ENCODE peak calls at places on chromosome 13, in six cellular contexts. X, I, C, K, D and P are unnamed samples.
A peak's percentile ranks its signal among the peaks of the same experiment; 100 is the strongest.

GRCh38 chr13:112833551-112834257 is 135.3 kb upstream of the MCF2L start:
- DNase-seq in X (no peak), I (no peak), C (no peak), K (no peak), D (no peak), P (no peak)

GRCh38 chr13:30610311-30610710 is 7.4 kb upstream of the USPL1 start:
- DNase-seq in X (no peak), I (no peak), C (no peak), K (no peak), D (no peak), P (no peak)

GRCh38 chr13:106348032-106348431 is 187.4 kb downstream of the EFNB2 start:
- DNase-seq in X (no peak), I (no peak), C (no peak), K (peak; percentile 50), D (peak; percentile 48), P (no peak)

GRCh38 chr13:73038064-73038463 is 20.7 kb upstream of the KLF5 start:
- DNase-seq in X (no peak), I (no peak), C (no peak), K (no peak), D (no peak), P (no peak)

GRCh38 chr13:101726681-101727080 is 274.2 kb downstream of the ITGBL1 start:
- DNase-seq in X (no peak), I (no peak), C (no peak), K (no peak), D (no peak), P (no peak)

GRCh38 chr13:36163809-36164308 is 32.7 kb upstream of the DCLK1 start:
- DNase-seq in X (peak; percentile 45), I (peak; percentile 84), C (no peak), K (peak; percentile 89), D (peak; percentile 87), P (peak; percentile 64)

GRCh38 chr13:60492187-60492586 is 95.2 kb downstream of the TDRD3 start:
- DNase-seq in X (no peak), I (no peak), C (no peak), K (no peak), D (no peak), P (no peak)

GRCh38 chr13:61761690-61762089 is 346.0 kb upstream of the PCDH20 start:
- DNase-seq in X (no peak), I (no peak), C (no peak), K (no peak), D (no peak), P (no peak)

GRCh38 chr13:110403315-110403714 is 96.2 kb downstream of the COL4A2 start:
- DNase-seq in X (no peak), I (no peak), C (no peak), K (no peak), D (peak; percentile 84), P (no peak)

GRCh38 chr13:43389573-43389972 is 366.2 kb downstream of the DNAJC15 start:
- DNase-seq in X (no peak), I (no peak), C (no peak), K (peak; percentile 34), D (peak; percentile 53), P (no peak)

GRCh38 chr13:26051231-26052135 is at the start of gene SHISA2:
- DNase-seq in X (peak; percentile 87), I (no peak), C (no peak), K (peak; percentile 74), D (peak; percentile 31), P (no peak)

GRCh38 chr13:111622051-111622531 is 301.6 kb downstream of the TEX29 start:
- DNase-seq in X (no peak), I (no peak), C (no peak), K (no peak), D (no peak), P (no peak)

GRCh38 chr13:110347535-110348308 is 40.6 kb downstream of the COL4A2 start:
- DNase-seq in X (no peak), I (no peak), C (no peak), K (peak; percentile 93), D (peak; percentile 90), P (peak; percentile 82)

GRCh38 chr13:111610879-111611278 is 290.4 kb downstream of the TEX29 start:
- DNase-seq in X (no peak), I (no peak), C (no peak), K (no peak), D (no peak), P (no peak)

GRCh38 chr13:52105841-52106240 is 23.0 kb downstream of the NEK5 start:
- DNase-seq in X (no peak), I (no peak), C (no peak), K (no peak), D (no peak), P (no peak)

GRCh38 chr13:51912091-51912490 is 50.3 kb downstream of the CCDC70 start:
- DNase-seq in X (no peak), I (no peak), C (peak; percentile 40), K (no peak), D (no peak), P (no peak)

GRCh38 chr13:20832861-20833260 is 59.1 kb upstream of the EEF1AKMT1 start:
- DNase-seq in X (no peak), I (no peak), C (no peak), K (no peak), D (no peak), P (no peak)

GRCh38 chr13:34107814-34108213 is 289.9 kb downstream of the RFC3 start:
- DNase-seq in X (no peak), I (no peak), C (no peak), K (peak; percentile 37), D (no peak), P (no peak)

DNA sequence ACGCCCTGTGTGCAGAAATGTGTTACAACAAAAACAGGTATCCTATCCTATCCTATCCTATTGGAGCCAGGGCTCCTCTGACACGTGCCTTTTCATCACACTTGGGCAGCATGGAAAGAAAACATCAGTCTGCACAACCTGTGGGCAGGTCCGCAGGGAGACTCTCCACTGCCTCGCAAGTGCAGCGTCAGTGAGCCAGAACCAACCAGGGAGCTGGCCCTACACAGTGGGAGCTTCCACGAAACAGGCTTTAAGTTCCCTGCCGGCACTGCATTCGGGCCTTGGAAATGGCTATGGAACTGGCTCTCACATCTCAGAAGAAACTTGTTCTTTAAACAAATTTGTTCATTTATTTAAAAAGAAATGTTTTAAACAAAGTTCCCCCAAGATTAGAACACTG is 49.5 kb downstream of the SLC7A1 start:
- DNase-seq in X (no peak), I (no peak), C (peak; percentile 72), K (no peak), D (no peak), P (no peak)
- H3K36me3 ChIP-seq in X (no peaks in the 10 kb centered on the region), I (no peaks in the 10 kb centered on the region), C (peaks cover 16% of the 10 kb centered on the region), K (peaks cover 3% of the 10 kb centered on the region), D (peaks cover 20% of the 10 kb centered on the region), P (peaks cover 12% of the 10 kb centered on the region)

DNA sequence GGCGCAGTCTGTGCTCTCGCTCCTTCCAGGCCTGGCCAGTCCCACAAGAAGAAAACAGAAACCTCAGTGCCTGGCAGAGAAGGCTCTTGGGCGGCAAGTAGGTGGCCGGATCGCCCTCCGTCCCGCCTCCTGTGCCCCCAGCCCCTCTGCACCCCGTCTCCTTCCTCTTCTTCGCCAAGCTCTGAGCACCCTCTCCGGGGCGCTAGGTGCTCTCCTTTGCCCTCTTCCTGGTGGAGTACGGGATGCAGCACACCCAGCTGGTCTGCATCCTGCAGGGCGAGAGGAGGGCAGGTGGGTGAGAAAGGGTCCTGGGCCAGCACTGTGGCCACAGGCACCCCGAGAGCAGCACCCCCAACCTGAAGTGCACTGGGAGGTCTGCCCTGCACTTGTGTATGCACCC is 17.3 kb downstream of the C13orf46 start:
- DNase-seq in X (no peak), I (no peak), C (no peak), K (no peak), D (no peak), P (no peak)
- H3K9me3 ChIP-seq in X (peaks cover 48% of the 10 kb centered on the region), I (no peaks in the 10 kb centered on the region), C (no peaks in the 10 kb centered on the region), K (no peaks in the 10 kb centered on the region), D (peaks cover 20% of the 10 kb centered on the region), P (no peaks in the 10 kb centered on the region)

GRCh38 chr13:98004107-98004506 is 50.6 kb downstream of the IPO5 start:
- DNase-seq in X (no peak), I (no peak), C (no peak), K (peak; percentile 36), D (peak; percentile 94), P (no peak)

DNA sequence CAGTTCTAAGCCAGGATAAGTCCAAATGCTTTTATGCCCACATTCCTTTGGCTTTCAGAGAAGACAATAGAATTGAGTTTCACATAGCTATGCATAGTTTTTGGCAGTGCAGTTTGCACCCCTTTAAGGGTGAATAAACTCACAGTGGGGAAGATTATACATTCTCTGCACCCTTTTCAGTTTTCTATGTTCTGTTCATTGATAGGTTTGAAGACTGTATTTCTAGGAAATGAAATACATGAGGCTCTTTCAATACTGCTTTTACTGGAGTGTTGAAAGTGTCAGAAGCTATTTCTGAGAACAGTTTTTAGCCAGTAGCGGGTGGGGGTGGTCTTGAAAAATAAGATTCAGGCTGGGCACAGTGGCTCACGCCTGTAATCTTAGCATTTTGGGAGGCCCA is 46.2 kb downstream of the IPO5 start:
- DNase-seq in X (no peak), I (no peak), C (no peak), K (no peak), D (no peak), P (no peak)
- H3K36me3 ChIP-seq in X (peaks cover 95% of the 10 kb centered on the region), I (peaks cover 3% of the 10 kb centered on the region), C (peaks cover 89% of the 10 kb centered on the region), K (peaks cover 84% of the 10 kb centered on the region), D (peaks cover 33% of the 10 kb centered on the region), P (peaks cover 77% of the 10 kb centered on the region)

GRCh38 chr13:98826156-98826555 is 73.7 kb upstream of the SLC15A1 start:
- DNase-seq in X (no peak), I (no peak), C (no peak), K (peak; percentile 51), D (peak; percentile 15), P (no peak)

GRCh38 chr13:98823442-98823841 is 71.0 kb upstream of the SLC15A1 start:
- DNase-seq in X (no peak), I (no peak), C (no peak), K (no peak), D (no peak), P (no peak)

GRCh38 chr13:98822238-98822606 is 69.8 kb upstream of the SLC15A1 start:
- DNase-seq in X (no peak), I (no peak), C (no peak), K (peak; percentile 26), D (peak; percentile 20), P (no peak)

GRCh38 chr13:98825659-98826058 is 73.2 kb upstream of the SLC15A1 start:
- DNase-seq in X (no peak), I (no peak), C (no peak), K (peak; percentile 18), D (no peak), P (no peak)

DNA sequence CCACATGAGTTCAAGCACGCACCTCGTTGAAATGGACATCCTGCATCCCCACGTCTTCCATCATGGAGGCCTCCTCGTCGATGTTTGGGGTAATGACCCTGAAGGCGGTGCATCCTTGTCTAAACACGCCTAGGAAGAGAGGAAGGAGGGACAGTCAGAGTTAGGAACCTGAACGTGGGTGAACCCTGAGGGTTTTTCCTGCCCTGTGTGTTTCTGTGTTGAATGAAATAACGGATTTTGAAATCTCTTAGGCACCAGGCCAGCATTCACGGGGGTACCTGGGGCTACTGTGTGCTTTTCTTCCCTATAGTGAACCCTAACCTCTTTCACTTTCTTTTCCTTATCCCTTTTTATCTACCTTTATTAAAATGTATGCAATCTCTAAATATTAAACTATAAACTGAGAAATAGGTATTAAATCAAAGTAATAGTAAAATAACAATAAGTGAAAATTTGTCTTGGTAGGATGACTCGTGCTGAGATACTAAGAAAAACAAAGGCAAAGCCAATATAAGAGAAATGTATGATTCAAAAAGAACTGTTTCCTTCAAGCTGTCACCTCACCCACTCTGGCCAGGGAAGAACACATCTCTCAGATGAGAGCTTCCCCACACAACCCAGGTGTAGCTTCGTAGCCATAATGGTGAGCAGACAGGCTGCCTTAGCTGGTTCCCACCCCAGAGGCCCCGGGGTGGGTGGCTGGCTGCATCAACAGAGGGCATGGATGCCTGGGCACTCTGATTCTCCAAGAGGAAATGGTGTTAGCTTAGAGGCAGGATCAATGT is 72.1 kb upstream of the SLC15A1 start:
- DNase-seq in X (no peak), I (no peak), C (no peak), K (no peak), D (peak; percentile 27), P (no peak)
- H3K9me3 ChIP-seq in X (no peaks in the 10 kb centered on the region), I (no peaks in the 10 kb centered on the region), C (no peaks in the 10 kb centered on the region), K (no peaks in the 10 kb centered on the region), D (no peaks in the 10 kb centered on the region), P (no peaks in the 10 kb centered on the region)